ENCODE peak calls at places on chromosome 15, in seven cellular contexts. U, L, D, O, M, Y and Z are unnamed samples.

GRCh38 chr15:51708013-51708412 is 26.7 kb downstream of the SCG3 start:
- DNase-seq in D (no peak), Y (no peak), O (no peak), M (peak; percentile 22), U (no peak), L (no peak), Z (no peak)

GRCh38 chr15:62128916-62129315 is 36.2 kb downstream of the C2CD4B start:
- DNase-seq in L (no peak), Y (no peak), O (no peak), M (no peak), D (no peak), U (no peak), Z (no peak)

GRCh38 chr15:98568382-98569017 is 79.8 kb upstream of the IGF1R start:
- DNase-seq in U (no peak), D (no peak), O (no peak), M (no peak), Y (no peak), L (no peak), Z (no peak)

GRCh38 chr15:82572311-82572710 is 32.1 kb upstream of the RPS17 start:
- DNase-seq in Y (no peak), U (no peak), M (no peak), D (no peak), O (no peak), L (no peak), Z (no peak)

GRCh38 chr15:69484837-69485236 is 32.2 kb downstream of the RPLP1 start:
- DNase-seq in O (no peak), D (no peak), L (no peak), U (no peak), M (peak; percentile 89), Y (peak; percentile 41), Z (no peak)

GRCh38 chr15:27237319-27237939 is 266.4 kb downstream of the GABRG3 start:
- DNase-seq in U (no peak), O (no peak), Y (no peak), D (no peak), L (no peak), M (no peak), Z (no peak)

GRCh38 chr15:54033954-54034458 is 55.8 kb downstream of the UNC13C start:
- DNase-seq in Y (no peak), M (no peak), L (peak; percentile 40), U (no peak), D (no peak), O (no peak), Z (no peak)

GRCh38 chr15:63221346-63221745 is 31.9 kb downstream of the RAB8B start:
- DNase-seq in U (no peak), Y (peak; percentile 75), L (peak; percentile 48), O (no peak), M (no peak), D (no peak), Z (no peak)

GRCh38 chr15:40904552-40905201 is 10.4 kb downstream of the VPS18 start:
- DNase-seq in M (no peak), O (no peak), D (no peak), U (no peak), Y (no peak), L (no peak), Z (no peak)

GRCh38 chr15:28051920-28052633 is 47.0 kb downstream of the OCA2 start:
- DNase-seq in D (no peak), U (no peak), O (no peak), L (no peak), Y (no peak), M (no peak), Z (no peak)

GRCh38 chr15:45454825-45455224 is 67.7 kb downstream of the SLC30A4 start:
- DNase-seq in L (peak; percentile 57), M (peak; percentile 66), D (peak; percentile 97), O (no peak), Y (peak; percentile 94), U (peak; percentile 92), Z (peak; percentile 44)

GRCh38 chr15:71143373-71144310 is 28.4 kb downstream of the THSD4 start:
- DNase-seq in L (no peak), O (no peak), U (no peak), D (no peak), M (peak; percentile 59), Y (peak; percentile 16), Z (no peak)

GRCh38 chr15:88243156-88243555 is 13.4 kb downstream of the NTRK3 start:
- DNase-seq in U (no peak), L (no peak), O (no peak), D (no peak), Y (no peak), M (no peak), Z (no peak)

GRCh38 chr15:35545316-35545824 is 595 bp downstream of the DPH6 start:
- DNase-seq in U (no peak), O (peak; percentile 78), D (peak; percentile 59), Y (peak; percentile 38), L (peak; percentile 66), M (peak; percentile 25), Z (no peak)

GRCh38 chr15:74218172-74218885 is 15.7 kb upstream of the STRA6 start:
- DNase-seq in U (no peak), O (peak; percentile 76), M (no peak), L (no peak), D (no peak), Y (peak; percentile 50), Z (no peak)
- TF ChIP-seq CTCF in U (no peak), O (no peak), M (no peak), L (no peak), D (no peak), Y (no peak), Z (no peak)

GRCh38 chr15:73325191-73325980 is 43.4 kb downstream of the HCN4 start:
- DNase-seq in U (no peak), D (no peak), Y (no peak), M (no peak), O (no peak), L (no peak), Z (no peak)
- TF ChIP-seq CTCF in U (peak; percentile 17), D (no peak), Y (peak; percentile 31), M (no peak), O (no peak), L (peak; percentile 47), Z (no peak)

GRCh38 chr15:92399271-92399670 is 5.6 kb downstream of the ST8SIA2 start:
- DNase-seq in M (no peak), Y (no peak), U (no peak), D (no peak), O (no peak), L (no peak), Z (no peak)
- TF ChIP-seq CTCF in M (no peak), Y (no peak), U (no peak), D (no peak), O (no peak), L (no peak), Z (no peak)

DNA sequence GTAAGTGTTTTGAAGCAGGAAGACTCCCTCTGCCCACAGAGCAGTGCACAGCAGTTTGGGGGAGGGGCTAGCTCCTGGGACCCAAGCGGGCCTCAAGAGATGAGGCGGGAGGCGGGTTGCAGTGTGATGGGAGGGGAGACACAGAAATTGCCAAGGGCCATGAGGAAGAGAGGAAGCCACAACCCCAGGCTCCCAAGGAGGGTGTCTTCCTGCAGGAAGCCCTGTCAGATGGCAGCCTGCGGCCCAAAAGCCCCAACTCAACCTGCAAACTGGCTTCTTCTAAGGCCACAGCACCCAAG is 7.3 kb upstream of the ISLR2 start:
- DNase-seq in U (no peak), L (no peak), D (no peak), M (no peak), O (no peak), Y (no peak), Z (no peak)
- TF ChIP-seq CTCF in U (peak; percentile 9), L (no peak), D (no peak), M (no peak), O (no peak), Y (no peak), Z (no peak)

GRCh38 chr15:39438795-39439577 is 141.9 kb upstream of the THBS1 start:
- DNase-seq in M (no peak), D (peak; percentile 39), Y (peak; percentile 63), U (no peak), L (no peak), O (no peak), Z (no peak)
- TF ChIP-seq CTCF in M (no peak), D (no peak), Y (peak; percentile 58), U (peak; percentile 2), L (no peak), O (no peak), Z (no peak)

DNA sequence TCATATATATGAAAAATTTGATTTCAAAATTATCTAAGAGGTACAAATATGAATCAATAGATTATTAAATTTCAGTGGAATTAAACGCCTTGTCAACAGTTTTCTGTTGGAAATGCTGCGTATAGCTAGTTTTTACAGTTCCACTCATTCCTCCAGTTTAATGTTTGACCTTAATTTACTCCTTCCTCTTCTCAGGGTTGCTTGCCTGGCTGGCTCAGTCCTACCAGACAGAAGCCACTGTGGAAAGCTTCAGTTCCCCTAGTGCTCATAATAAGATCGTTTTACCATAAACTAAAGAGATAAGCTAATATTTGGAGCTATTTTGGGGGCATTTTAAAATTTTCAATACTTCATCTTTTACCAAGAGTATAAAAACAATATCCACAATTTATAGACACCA is 22.8 kb downstream of the EMC7 start:
- DNase-seq in O (no peak), M (no peak), D (no peak), Y (no peak), U (no peak), L (no peak), Z (no peak)
- TF ChIP-seq CTCF in O (no peak), M (no peak), D (no peak), Y (no peak), U (no peak), L (no peak), Z (no peak)

GRCh38 chr15:79329186-79329611 is 18.3 kb downstream of the TMED3 start:
- DNase-seq in L (no peak), M (no peak), U (no peak), D (peak; percentile 79), Y (peak; percentile 69), O (no peak), Z (no peak)

GRCh38 chr15:79337591-79337990 is 26.7 kb downstream of the TMED3 start:
- DNase-seq in D (no peak), O (no peak), Y (no peak), L (no peak), M (no peak), U (no peak), Z (no peak)

DNA sequence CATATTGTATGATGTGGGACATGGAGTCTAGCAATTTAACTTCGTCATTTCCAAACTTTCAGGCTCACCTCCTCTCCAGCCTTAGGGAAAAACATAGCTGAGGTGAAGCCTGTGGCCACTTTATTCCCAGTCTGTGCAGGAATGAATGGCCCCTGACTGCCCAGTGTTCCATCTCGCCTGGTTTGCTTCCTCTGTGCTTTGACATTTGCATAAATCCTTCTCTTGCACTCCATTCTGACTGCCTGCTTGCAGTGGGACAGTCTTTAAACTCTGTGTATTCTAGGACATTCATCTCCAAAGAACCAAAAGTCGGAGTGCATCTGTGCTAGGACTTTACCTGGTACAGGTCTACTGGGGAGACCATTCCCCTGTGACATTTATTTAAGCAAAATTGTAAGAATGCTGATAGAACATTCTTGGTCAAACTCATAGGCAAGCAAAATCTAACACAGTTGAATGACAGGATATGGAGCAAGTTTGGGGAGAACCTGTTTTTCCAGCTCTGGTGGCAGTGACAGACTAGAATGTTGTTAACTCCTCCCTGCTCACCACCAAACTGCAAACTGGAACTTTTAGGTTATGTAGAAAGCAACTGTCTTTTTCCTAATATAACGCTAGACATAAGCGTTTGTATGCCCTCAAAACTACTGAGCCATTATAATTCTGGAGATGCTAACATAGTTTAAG is 22.1 kb downstream of the TMED3 start:
- DNase-seq in O (no peak), Y (peak; percentile 79), M (peak; percentile 71), D (no peak), U (no peak), L (no peak), Z (no peak)
- TF ChIP-seq CTCF in O (no peak), Y (no peak), M (no peak), D (no peak), U (no peak), L (no peak), Z (no peak)

GRCh38 chr15:80982205-80982604 is 7.4 kb downstream of the MESD start:
- DNase-seq in D (no peak), O (no peak), U (no peak), Y (no peak), L (no peak), M (no peak), Z (no peak)
- TF ChIP-seq CTCF in D (no peak), O (no peak), U (peak; percentile 8), Y (peak; percentile 53), L (no peak), M (no peak), Z (no peak)